ENCODE peak calls at places on chromosome 1, in eight cellular contexts. E is neural progenitor cell; I is CD4-positive, CD25-positive, alpha-beta regulatory T cell; D is heart left ventricle; U is heart right ventricle; R is hepatocyte; B is CD4-positive, alpha-beta T cell; O is pancreas. F is an unnamed sample.

GRCh38 chr1:110245876-110246620 is 35.9 kb downstream of the KCNC4 start:
- DNase-seq in B (no peak), D (no peak), E (no peak), I (no peak), R (no peak), U (no peak), O (no peak), F (no peak)

GRCh38 chr1:152906023-152906565 is 2.3 kb upstream of the IVL start:
- DNase-seq in U (no peak), D (no peak), B (no peak), I (no peak), E (no peak), R (no peak), O (no peak), F (no peak)

GRCh38 chr1:103516693-103517092 is 8.8 kb upstream of the RNPC3 start:
- DNase-seq in R (no peak), U (no peak), E (no peak), D (no peak), B (no peak), O (no peak), I (no peak), F (no peak)

GRCh38 chr1:155321577-155322497 is 1.1 kb downstream of the RUSC1 start:
- DNase-seq in E (peak; percentile 42), I (no peak), U (peak; percentile 22), B (no peak), D (no peak), R (peak; percentile 31), O (no peak), F (no peak)

GRCh38 chr1:86981482-86982311 is 67.3 kb downstream of the HS2ST1 start:
- DNase-seq in B (no peak), R (no peak), E (no peak), D (no peak), O (no peak), U (no peak), I (no peak), F (no peak)

GRCh38 chr1:185044981-185045792 is at the start of gene RNF2:
- DNase-seq in D (peak; percentile 91), B (peak; percentile 82), R (peak; percentile 94), O (peak; percentile 87), E (peak; percentile 93), I (peak; percentile 88), U (peak; percentile 85), F (peak; percentile 90)

GRCh38 chr1:235714205-235714897 is 64.8 kb upstream of the GNG4 start:
- DNase-seq in R (no peak), O (no peak), I (no peak), U (no peak), B (no peak), D (no peak), E (no peak), F (no peak)

GRCh38 chr1:55131218-55131617 is 83.9 kb downstream of the USP24 start:
- DNase-seq in B (no peak), E (no peak), U (no peak), R (no peak), O (no peak), D (no peak), I (no peak), F (no peak)

GRCh38 chr1:22853651-22854185 is 118.9 kb downstream of the LACTBL1 start:
- DNase-seq in I (no peak), D (no peak), B (no peak), E (no peak), O (no peak), R (no peak), U (no peak), F (no peak)

GRCh38 chr1:47460040-47460439 is 22.2 kb downstream of the FOXD2 start:
- DNase-seq in D (no peak), O (no peak), I (no peak), U (no peak), B (no peak), E (peak; percentile 54), R (no peak), F (no peak)

GRCh38 chr1:84303154-84303830 is 1.8 kb downstream of the SAMD13 start:
- DNase-seq in E (no peak), U (no peak), O (no peak), D (no peak), B (no peak), R (no peak), I (no peak), F (peak; percentile 26)

GRCh38 chr1:205627956-205628355 is 3.9 kb downstream of the ELK4 start:
- DNase-seq in U (no peak), I (no peak), B (no peak), D (no peak), R (no peak), O (no peak), E (no peak), F (no peak)

GRCh38 chr1:80249699-80250098 is 1243.2 kb upstream of the ADGRL4 start:
- DNase-seq in U (no peak), I (no peak), D (no peak), B (no peak), R (no peak), O (no peak), E (no peak), F (no peak)

GRCh38 chr1:8013800-8014199 is 12.3 kb downstream of the ERRFI1 start:
- DNase-seq in D (no peak), U (no peak), I (no peak), O (no peak), B (no peak), R (no peak), E (no peak), F (no peak)

GRCh38 chr1:107450899-107451664 is 310.2 kb downstream of the NTNG1 start:
- DNase-seq in B (no peak), R (no peak), D (no peak), I (no peak), U (no peak), O (no peak), E (no peak), F (no peak)

GRCh38 chr1:29789221-29789909 is 553.0 kb downstream of the PTPRU start:
- DNase-seq in R (no peak), D (no peak), B (no peak), U (no peak), O (no peak), I (no peak), E (no peak), F (no peak)

GRCh38 chr1:227343727-227344551 is 25.6 kb upstream of the CDC42BPA start:
- DNase-seq in D (no peak), I (no peak), U (no peak), O (no peak), R (peak; percentile 32), E (no peak), B (no peak), F (no peak)

DNA sequence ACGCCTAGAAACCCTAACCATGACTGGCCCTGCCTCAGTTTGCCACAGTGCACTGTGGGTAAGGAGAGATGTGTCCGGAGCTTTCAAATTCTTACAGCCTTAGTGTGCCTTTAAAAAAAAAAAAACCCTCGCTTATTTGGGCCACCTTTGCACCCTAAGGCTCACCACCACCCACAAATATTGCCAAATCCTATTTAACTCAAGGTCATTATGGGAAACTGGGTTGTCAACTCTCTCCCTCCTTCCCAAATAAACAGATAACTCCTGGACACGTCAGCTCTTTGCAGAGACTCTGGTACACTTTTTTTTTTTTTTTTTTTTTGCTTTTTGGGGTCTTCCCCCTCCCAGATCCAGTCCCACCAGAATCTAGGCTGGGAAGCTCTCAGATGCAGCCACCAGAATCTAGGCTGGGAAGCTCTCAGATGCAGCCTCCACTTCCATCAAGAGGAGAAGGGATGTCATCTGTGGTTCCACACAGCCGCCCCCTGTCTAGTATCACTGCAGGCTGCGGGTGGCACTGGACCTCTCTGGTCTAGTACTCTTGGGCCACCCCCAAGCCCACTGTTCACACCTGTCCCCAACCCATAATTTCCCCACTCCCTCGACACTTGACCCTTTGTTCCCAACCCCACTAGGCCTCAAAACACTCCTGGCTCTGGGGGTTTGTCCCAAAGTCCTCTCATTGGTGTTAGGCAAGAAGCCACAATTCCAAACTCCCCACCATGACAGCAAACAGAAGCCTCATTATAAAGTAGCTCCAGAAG is 3.4 kb downstream of the DHRS3 start:
- DNase-seq in E (no peak), B (no peak), U (no peak), D (no peak), R (no peak), I (no peak), O (no peak), F (no peak)
- H3K27ac ChIP-seq in E (no peak overlapping the region), B (no peak overlapping the region), U (peak overlapping the region; percentile 95), D (peak overlapping the region; percentile 97), R (peak overlapping the region; percentile 97), I (no peak overlapping the region), O (peak overlapping the region; percentile 93), F (no peak overlapping the region)

GRCh38 chr1:98813738-98814309 is 152.3 kb downstream of the SNX7 start:
- DNase-seq in E (no peak), I (peak; percentile 7), B (no peak), R (no peak), D (no peak), U (no peak), O (no peak), F (no peak)
- H3K27ac ChIP-seq in E (no peak overlapping the region), I (no peak overlapping the region), B (no peak overlapping the region), R (no peak overlapping the region), D (no peak overlapping the region), U (no peak overlapping the region), O (no peak overlapping the region), F (no peak overlapping the region)

GRCh38 chr1:72284084-72284397 is 1.7 kb upstream of the NEGR1 start:
- DNase-seq in E (no peak), D (no peak), U (no peak), O (no peak), R (no peak), B (no peak), I (no peak), F (no peak)
- H3K27ac ChIP-seq in E (no peak overlapping the region), D (peak overlapping the region; percentile 93), U (peak overlapping the region; percentile 88), O (peak overlapping the region; percentile 75), R (peak overlapping the region; percentile 89), B (no peak overlapping the region), I (no peak overlapping the region), F (peak overlapping the region; percentile 70)

GRCh38 chr1:36664564-36665287 is 182.0 kb upstream of the CSF3R start:
- DNase-seq in D (no peak), O (no peak), U (no peak), B (no peak), E (no peak), R (no peak), I (no peak), F (no peak)

GRCh38 chr1:36665478-36666080 is 182.9 kb upstream of the CSF3R start:
- DNase-seq in O (no peak), U (no peak), I (no peak), B (no peak), R (no peak), D (no peak), E (no peak), F (no peak)

GRCh38 chr1:36673207-36673606 is 190.5 kb upstream of the CSF3R start:
- DNase-seq in U (no peak), R (no peak), I (no peak), E (peak; percentile 85), D (no peak), B (no peak), O (no peak), F (no peak)

GRCh38 chr1:36667836-36668235 is 185.1 kb upstream of the CSF3R start:
- DNase-seq in R (no peak), O (no peak), E (no peak), U (no peak), B (no peak), I (no peak), D (no peak), F (no peak)

DNA sequence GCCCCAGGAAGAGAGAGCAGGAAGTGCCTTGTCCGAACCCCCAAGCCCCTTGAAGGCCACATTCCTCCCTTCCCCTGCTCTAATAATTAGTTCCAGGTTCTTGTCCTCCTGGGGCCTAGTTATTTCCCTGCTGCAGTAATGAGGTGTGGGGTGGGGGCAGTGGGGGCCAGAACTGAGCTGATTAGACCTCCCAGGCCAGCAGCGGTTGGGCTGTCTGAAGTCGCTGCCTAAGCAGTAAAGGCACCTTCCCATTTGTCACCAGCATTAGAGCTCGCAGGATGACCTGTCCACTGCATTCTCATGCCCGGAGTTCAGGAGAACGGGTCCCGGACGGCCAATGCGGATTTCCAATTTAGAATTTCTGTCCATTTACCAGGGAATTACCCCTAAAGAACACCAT is 186.6 kb upstream of the CSF3R start:
- DNase-seq in I (no peak), O (no peak), R (no peak), D (no peak), U (no peak), E (peak; percentile 23), B (no peak), F (no peak)
- H3K27ac ChIP-seq in I (no peak overlapping the region), O (no peak overlapping the region), R (no peak overlapping the region), D (no peak overlapping the region), U (no peak overlapping the region), E (peak overlapping the region; percentile 71), B (no peak overlapping the region), F (no peak overlapping the region)